ENCODE peak calls at places on chromosome 2, in seven cellular contexts. N is right lobe of liver, C is ovary, G is esophagus squamous epithelium, L is heart right ventricle, H is A549, U is brain microvascular endothelial cell. E is an unnamed sample.

GRCh38 chr2:222174450-222174849 is 124.3 kb downstream of the PAX3 start:
- DNase-seq in N (no peak), C (no peak), G (no peak), L (no peak), H (no peak), U (no peak), E (no peak)

GRCh38 chr2:207008105-207008990 is 69.0 kb downstream of the CPO start:
- DNase-seq in N (no peak), C (no peak), G (no peak), L (no peak), H (no peak), U (no peak), E (no peak)

GRCh38 chr2:66833036-66833435 is 398.1 kb downstream of the MEIS1 start:
- DNase-seq in N (no peak), C (no peak), G (no peak), L (no peak), H (no peak), U (no peak), E (no peak)

GRCh38 chr2:35591886-35592285 is 763.7 kb upstream of the CRIM1 start:
- DNase-seq in N (no peak), C (no peak), G (no peak), L (no peak), H (no peak), U (no peak), E (no peak)

GRCh38 chr2:170243898-170244297 is 66.0 kb downstream of the MYO3B start:
- DNase-seq in N (no peak), C (no peak), G (no peak), L (no peak), H (no peak), U (no peak), E (no peak)

GRCh38 chr2:10043256-10043905 is at the start of gene KLF11:
- DNase-seq in N (peak; percentile 94), C (peak; percentile 96), G (peak; percentile 58), L (peak; percentile 94), H (peak; percentile 89), U (peak; percentile 61), E (peak; percentile 94)

GRCh38 chr2:111119004-111119846 is 1.5 kb upstream of the BCL2L11 start:
- DNase-seq in N (peak; percentile 59), C (peak; percentile 8), G (no peak), L (peak; percentile 28), H (no peak), U (no peak), E (no peak)

GRCh38 chr2:236599059-236599458 is 29.4 kb downstream of the ACKR3 start:
- DNase-seq in N (no peak), C (no peak), G (no peak), L (no peak), H (no peak), U (no peak), E (no peak)

GRCh38 chr2:238908960-238909951 is 61.4 kb downstream of the TWIST2 start:
- DNase-seq in N (peak; percentile 46), C (peak; percentile 48), G (no peak), L (peak; percentile 56), H (no peak), U (peak; percentile 15), E (peak; percentile 79)
- TF ChIP-seq CTCF in N (no peak), C (no peak), G (no peak), L (no peak), H (no peak), U (peak; percentile 5), E (no peak)

DNA sequence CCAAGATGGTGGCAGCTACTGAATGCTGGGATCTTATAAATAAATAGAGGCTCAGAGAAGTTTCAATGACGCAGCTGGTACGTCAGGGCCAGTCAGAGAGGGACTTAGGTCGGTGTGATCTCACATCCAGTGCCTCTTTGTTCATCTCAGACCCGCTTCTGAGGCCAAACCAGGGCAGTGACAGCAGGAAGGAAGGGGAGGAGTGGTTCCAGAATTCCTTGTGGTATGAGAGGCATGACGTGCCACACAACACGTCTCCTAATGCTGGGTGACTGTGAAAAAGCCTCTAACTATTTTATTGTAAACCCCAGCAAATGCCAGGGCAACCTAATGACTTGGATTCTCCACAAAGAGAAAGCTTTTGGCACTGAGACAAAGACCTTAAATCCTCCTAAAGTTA is 423.3 kb downstream of the LPIN1 start:
- DNase-seq in N (no peak), C (no peak), G (no peak), L (peak; percentile 18), H (no peak), U (peak; percentile 92), E (no peak)
- H3K27ac ChIP-seq in N (peak overlapping the region; percentile 62), C (peak overlapping the region; percentile 45), G (peak overlapping the region; percentile 68), L (peak overlapping the region; percentile 60), H (no peak overlapping the region), U (peak overlapping the region; percentile 91), E (peak overlapping the region; percentile 41)

DNA sequence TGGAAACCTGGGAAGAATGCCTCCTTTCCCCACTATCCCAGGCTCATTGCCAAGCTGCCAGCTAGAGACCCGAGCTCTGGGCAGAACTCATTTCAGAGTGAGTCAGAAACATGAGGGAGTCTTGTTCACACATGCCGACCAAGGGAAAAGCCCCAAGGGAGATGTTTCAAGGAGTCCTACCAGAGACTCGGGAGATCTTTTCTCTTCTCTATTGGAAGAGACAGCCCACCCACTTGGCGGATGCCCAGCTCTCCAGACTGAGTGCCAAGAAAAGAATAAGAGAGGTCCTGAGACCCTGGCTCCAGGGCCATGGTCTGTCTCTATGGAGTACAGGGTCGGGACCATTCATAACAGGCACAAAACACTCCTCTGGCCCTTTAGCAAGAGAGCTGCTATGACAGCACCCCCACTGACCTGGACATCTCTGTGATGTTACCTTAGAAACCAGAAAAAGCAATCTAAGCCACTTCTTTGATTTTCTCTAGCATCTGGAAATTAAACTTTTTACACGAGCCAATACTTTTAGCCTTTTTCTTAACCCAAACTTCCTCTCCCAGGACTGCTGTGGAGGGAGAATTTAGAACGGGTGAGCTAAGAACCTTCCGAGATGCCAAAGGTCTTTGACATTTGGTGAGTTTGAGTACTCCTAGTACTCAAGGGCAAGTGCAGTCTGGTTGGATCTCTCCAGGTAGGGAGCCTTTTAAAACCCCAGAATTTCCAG is 18.5 kb upstream of the IGFBP5 start:
- DNase-seq in N (no peak), C (peak; percentile 60), G (no peak), L (peak; percentile 71), H (peak; percentile 41), U (peak; percentile 83), E (peak; percentile 85)
- H3K4me3 ChIP-seq in N (no peak overlapping the region), C (no peak overlapping the region), G (no peak overlapping the region), L (no peak overlapping the region), H (no peak overlapping the region), U (no peak overlapping the region), E (no peak overlapping the region)

GRCh38 chr2:8495189-8495855 is 186.5 kb upstream of the ID2 start:
- DNase-seq in N (no peak), C (no peak), G (no peak), L (no peak), H (no peak), U (no peak), E (no peak)

GRCh38 chr2:8496079-8496478 is 185.8 kb upstream of the ID2 start:
- DNase-seq in N (no peak), C (no peak), G (no peak), L (peak; percentile 44), H (no peak), U (no peak), E (no peak)

GRCh38 chr2:8494589-8494988 is 187.3 kb upstream of the ID2 start:
- DNase-seq in N (no peak), C (peak; percentile 62), G (no peak), L (no peak), H (no peak), U (no peak), E (no peak)

GRCh38 chr2:8494151-8494550 is 187.7 kb upstream of the ID2 start:
- DNase-seq in N (no peak), C (no peak), G (no peak), L (no peak), H (no peak), U (no peak), E (no peak)

GRCh38 chr2:8496617-8497016 is 185.2 kb upstream of the ID2 start:
- DNase-seq in N (no peak), C (no peak), G (no peak), L (no peak), H (no peak), U (no peak), E (no peak)
- TF ChIP-seq CTCF in N (no peak), C (no peak), G (no peak), L (no peak), H (no peak), U (no peak), E (no peak)

GRCh38 chr2:130729311-130730299 is 735 bp downstream of the GPR148 start:
- DNase-seq in N (no peak), C (no peak), G (no peak), L (no peak), H (no peak), U (no peak), E (no peak)

GRCh38 chr2:130726614-130727180 is 2.2 kb upstream of the GPR148 start:
- DNase-seq in N (no peak), C (no peak), G (no peak), L (no peak), H (no peak), U (no peak), E (no peak)

GRCh38 chr2:130727286-130727924 is 1.5 kb upstream of the GPR148 start:
- DNase-seq in N (peak; percentile 69), C (peak; percentile 62), G (no peak), L (peak; percentile 79), H (peak; percentile 88), U (peak; percentile 71), E (peak; percentile 86)

GRCh38 chr2:130728549-130729310 is at the start of gene GPR148:
- DNase-seq in N (no peak), C (no peak), G (no peak), L (no peak), H (no peak), U (no peak), E (no peak)

GRCh38 chr2:130728007-130728454 is 839 bp upstream of the GPR148 start:
- DNase-seq in N (no peak), C (no peak), G (no peak), L (no peak), H (peak; percentile 15), U (no peak), E (no peak)
- H3K27ac ChIP-seq in N (no peak overlapping the region), C (no peak overlapping the region), G (peak overlapping the region; percentile 70), L (peak overlapping the region; percentile 54), H (peak overlapping the region; percentile 89), U (no peak overlapping the region), E (peak overlapping the region; percentile 70)

GRCh38 chr2:182713611-182714010 is 2.4 kb upstream of the DNAJC10 start:
- DNase-seq in N (no peak), C (no peak), G (no peak), L (no peak), H (no peak), U (no peak), E (no peak)
- H3K4me3 ChIP-seq in N (no peak overlapping the region), C (no peak overlapping the region), G (no peak overlapping the region), L (no peak overlapping the region), H (no peak overlapping the region), U (no peak overlapping the region), E (no peak overlapping the region)

E was measured in coronary artery.